ENCODE peak calls at places on chromosome 6, in six cellular contexts. H is IMR-90, O is H1, D is neuronal stem cell, C is H9, I is mesenchymal stem cell. X is an unnamed sample.

GRCh38 chr6:165849539-165850430 is 186.7 kb upstream of the PDE10A start:
- DNase-seq in H (no peak), O (no peak), D (no peak), C (peak), I (no peak), X (no peak)

GRCh38 chr6:53011993-53012392 is 16.9 kb upstream of the GSTA4 start:
- DNase-seq in H (peak), O (no peak), D (no peak), C (no peak), I (peak), X (peak)

GRCh38 chr6:114007451-114007953 is 36.6 kb upstream of the HDAC2 start:
- DNase-seq in H (no peak), O (no peak), D (no peak), C (no peak), I (no peak), X (no peak)

GRCh38 chr6:79833806-79834205 is 113.5 kb downstream of the ELOVL4 start:
- DNase-seq in H (no peak), O (no peak), D (no peak), C (no peak), I (no peak), X (no peak)

GRCh38 chr6:56851541-56852248 is 103.2 kb upstream of the BEND6 start:
- DNase-seq in H (peak), O (no peak), D (peak), C (peak), I (peak), X (peak)

GRCh38 chr6:157962601-157963084 is 19.0 kb upstream of the SYNJ2 start:
- DNase-seq in H (peak), O (no peak), D (no peak), C (no peak), I (no peak), X (peak)

GRCh38 chr6:152635949-152636674 is 1.1 kb downstream of the SYNE1 start:
- DNase-seq in H (peak), O (no peak), D (peak), C (peak), I (peak), X (no peak)

GRCh38 chr6:72286911-72287311 is 335.0 kb upstream of the KCNQ5 start:
- DNase-seq in H (peak), O (no peak), D (no peak), C (no peak), I (peak), X (no peak)

GRCh38 chr6:168123165-168123911 is 44.3 kb upstream of the FRMD1 start:
- DNase-seq in H (no peak), O (no peak), D (no peak), C (peak), I (no peak), X (no peak)

GRCh38 chr6:152301021-152301805 is 335.9 kb downstream of the SYNE1 start:
- DNase-seq in H (peak), O (no peak), D (no peak), C (no peak), I (no peak), X (no peak)

GRCh38 chr6:165983112-165984072 is 184.3 kb downstream of the TBXT start:
- DNase-seq in H (no peak), O (no peak), D (no peak), C (no peak), I (no peak), X (no peak)

GRCh38 chr6:105569706-105570105 is 166.8 kb upstream of the PREP start:
- DNase-seq in H (no peak), O (no peak), D (no peak), C (no peak), I (no peak), X (no peak)

GRCh38 chr6:45504947-45505346 is 127.2 kb upstream of the SUPT3H start:
- DNase-seq in H (peak), O (no peak), D (peak), C (peak), I (peak), X (no peak)

GRCh38 chr6:138716017-138716416 is 57.6 kb upstream of the CCDC28A start:
- DNase-seq in H (no peak), O (no peak), D (no peak), C (no peak), I (no peak), X (no peak)

GRCh38 chr6:154815938-154816820 is 83.0 kb downstream of the SCAF8 start:
- DNase-seq in H (peak), O (no peak), D (no peak), C (no peak), I (peak), X (no peak)

GRCh38 chr6:128519931-128520435 is 416 bp downstream of the PTPRK start:
- DNase-seq in H (no peak), O (no peak), D (peak), C (no peak), I (no peak), X (no peak)

GRCh38 chr6:96276326-96276725 is 245.3 kb upstream of the UFL1 start:
- DNase-seq in H (no peak), O (no peak), D (no peak), C (no peak), I (no peak), X (no peak)

GRCh38 chr6:90118581-90118980 is 178.1 kb downstream of the BACH2 start:
- DNase-seq in H (no peak), O (no peak), D (no peak), C (no peak), I (no peak), X (no peak)

GRCh38 chr6:116016846-116017545 is 43.7 kb downstream of the FRK start:
- DNase-seq in H (peak), O (no peak), D (no peak), C (no peak), I (no peak), X (no peak)

GRCh38 chr6:52152692-52153091 is 33.5 kb upstream of the IL17A start:
- DNase-seq in H (no peak), O (no peak), D (no peak), C (no peak), I (no peak), X (peak)

GRCh38 chr6:35177586-35177985 is 36.2 kb upstream of the SCUBE3 start:
- DNase-seq in H (peak), O (no peak), D (no peak), C (no peak), I (no peak), X (peak)

GRCh38 chr6:141526985-141527384 is 605.7 kb upstream of the GJE1 start:
- DNase-seq in H (no peak), O (no peak), D (no peak), C (no peak), I (no peak), X (no peak)

GRCh38 chr6:112939543-112939942 is 592.4 kb downstream of the RFPL4B start:
- DNase-seq in H (no peak), O (no peak), D (no peak), C (no peak), I (no peak), X (no peak)

GRCh38 chr6:41371992-41372525 is 36.7 kb downstream of the NCR2 start:
- DNase-seq in H (no peak), O (no peak), D (no peak), C (peak), I (peak), X (no peak)

GRCh38 chr6:110687326-110687725 is 127.9 kb downstream of the CDK19 start:
- DNase-seq in H (no peak), O (no peak), D (no peak), C (no peak), I (no peak), X (no peak)

GRCh38 chr6:35552285-35552917 is 39.7 kb upstream of the TULP1 start:
- DNase-seq in H (peak), O (peak), D (no peak), C (peak), I (peak), X (peak)

GRCh38 chr6:41677430-41678045 is 39.3 kb downstream of the MDFI start:
- DNase-seq in H (no peak), O (no peak), D (no peak), C (no peak), I (no peak), X (no peak)

GRCh38 chr6:68859233-68859632 is 224.2 kb downstream of the ADGRB3 start:
- DNase-seq in H (no peak), O (no peak), D (no peak), C (no peak), I (no peak), X (no peak)

GRCh38 chr6:130322673-130323268 is 43.0 kb upstream of the TMEM200A start:
- DNase-seq in H (peak), O (no peak), D (peak), C (no peak), I (peak), X (peak)

GRCh38 chr6:21604081-21604480 is 10.5 kb downstream of the SOX4 start:
- DNase-seq in H (no peak), O (no peak), D (no peak), C (no peak), I (no peak), X (no peak)
- H3K9ac ChIP-seq in H (no peak), O (no peak), D (no peak), C (no peak), I (no peak), X (no peak)

GRCh38 chr6:1611572-1612385 is 2.1 kb downstream of the FOXC1 start:
- DNase-seq in H (peak), O (no peak), D (no peak), C (peak), I (peak), X (no peak)
- H3K23ac ChIP-seq in H (peak), O (no peak), D (no peak), C (no peak), I (peak), X (no peak)

GRCh38 chr6:108736832-108737231 is 111.4 kb upstream of the ARMC2 start:
- DNase-seq in H (peak), O (peak), D (no peak), C (peak), I (peak), X (peak)
- H2AFZ ChIP-seq in H (no peak), O (no peak), D (peak), C (no peak), I (no peak), X (no peak)

GRCh38 chr6:24495516-24495847 is 713 bp downstream of the ALDH5A1 start:
- DNase-seq in H (peak), O (no peak), D (no peak), C (peak), I (peak), X (peak)
- H3K9ac ChIP-seq in H (peak), O (no peak), D (peak), C (no peak), I (peak), X (no peak)

DNA sequence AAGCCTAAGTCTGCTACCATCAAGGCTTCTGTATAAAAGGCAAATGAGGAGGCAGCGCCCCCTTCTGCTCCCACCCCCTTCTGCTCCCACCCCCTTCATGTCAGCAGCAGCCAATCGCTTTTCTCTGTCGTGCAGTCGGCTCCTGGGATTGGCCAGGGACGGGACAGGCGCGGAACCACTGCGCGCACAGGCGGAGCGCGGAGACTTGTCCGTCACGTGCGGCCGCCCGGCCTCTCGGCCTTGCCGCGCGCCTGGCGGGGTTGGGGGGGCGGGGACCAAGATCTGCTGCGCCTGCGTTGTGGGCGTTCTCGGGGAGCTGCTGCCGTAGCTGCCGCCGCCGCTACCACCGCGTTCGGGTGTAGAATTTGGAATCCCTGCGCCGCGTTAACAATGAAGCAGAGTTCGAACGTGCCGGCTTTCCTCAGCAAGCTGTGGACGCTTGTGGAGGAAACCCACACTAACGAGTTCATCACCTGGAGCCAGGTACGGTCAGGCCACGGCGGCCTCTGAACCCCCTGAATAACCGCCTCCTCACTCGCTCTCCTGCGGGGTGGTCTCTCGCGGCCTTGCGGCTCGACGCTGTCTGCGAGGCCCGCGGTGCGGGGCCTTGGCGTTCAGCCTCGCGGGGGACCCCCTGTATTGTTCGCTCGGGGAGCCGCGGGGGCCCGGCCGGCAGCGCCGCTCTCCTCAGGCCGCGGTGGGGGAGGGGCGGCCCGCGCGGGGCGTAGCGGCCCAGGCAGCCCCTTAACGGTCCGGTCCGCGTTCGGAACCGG is at the start of gene HSF2:
- DNase-seq in H (peak), O (peak), D (peak), C (peak), I (peak), X (peak)
- H3K23ac ChIP-seq in H (peak), O (no peak), D (peak), C (no peak), I (peak), X (no peak)

GRCh38 chr6:43375693-43376092 is 6.2 kb upstream of the ZNF318 start:
- DNase-seq in H (no peak), O (no peak), D (no peak), C (no peak), I (no peak), X (no peak)
- H2AFZ ChIP-seq in H (no peak), O (no peak), D (no peak), C (no peak), I (no peak), X (no peak)

GRCh38 chr6:47059216-47059885 is 17.2 kb upstream of the ADGRF1 start:
- DNase-seq in H (no peak), O (no peak), D (no peak), C (no peak), I (no peak), X (peak)

GRCh38 chr6:47057830-47058540 is 15.9 kb upstream of the ADGRF1 start:
- DNase-seq in H (no peak), O (no peak), D (no peak), C (no peak), I (peak), X (peak)

GRCh38 chr6:47064274-47064673 is 22.1 kb upstream of the ADGRF1 start:
- DNase-seq in H (no peak), O (no peak), D (no peak), C (no peak), I (no peak), X (no peak)

GRCh38 chr6:47062346-47062745 is 20.2 kb upstream of the ADGRF1 start:
- DNase-seq in H (no peak), O (no peak), D (no peak), C (no peak), I (no peak), X (no peak)

GRCh38 chr6:47061631-47062300 is 19.6 kb upstream of the ADGRF1 start:
- DNase-seq in H (no peak), O (no peak), D (no peak), C (no peak), I (peak), X (no peak)
- H3K9ac ChIP-seq in H (no peak), O (no peak), D (no peak), C (no peak), I (no peak), X (no peak)

DNA sequence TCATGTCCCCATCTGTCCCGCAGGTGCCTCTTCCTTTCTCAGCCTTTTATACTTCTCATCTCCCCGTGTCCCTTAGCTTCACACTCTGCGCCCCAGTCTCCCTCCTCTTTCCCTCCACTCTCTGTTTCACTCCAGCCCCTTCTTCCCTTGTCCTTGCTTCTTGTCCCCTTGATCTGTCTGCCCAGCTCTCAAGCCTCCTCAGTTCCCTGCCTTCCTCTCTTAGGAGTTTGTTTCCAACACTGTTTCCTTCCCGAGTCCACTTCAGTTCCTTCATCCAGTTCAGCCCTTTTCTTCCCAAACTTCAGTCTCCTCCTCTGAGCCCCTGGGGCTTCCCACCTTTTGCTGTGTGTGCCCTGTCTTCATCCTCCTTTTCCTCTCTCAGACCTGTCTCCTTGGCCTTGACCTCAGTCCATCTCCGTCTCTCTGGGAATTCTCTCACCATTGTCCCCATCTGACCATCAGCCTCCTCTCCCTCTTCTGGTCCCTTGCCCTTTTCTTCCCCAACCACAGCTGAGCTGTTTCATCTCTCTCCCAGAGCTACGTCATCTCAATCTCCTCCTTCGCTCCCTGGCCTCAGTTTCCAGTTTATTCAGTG is 2.8 kb upstream of the DDR1 start:
- DNase-seq in H (no peak), O (no peak), D (no peak), C (no peak), I (no peak), X (no peak)
- H3K23ac ChIP-seq in H (peak), O (no peak), D (no peak), C (no peak), I (peak), X (no peak)

DNA sequence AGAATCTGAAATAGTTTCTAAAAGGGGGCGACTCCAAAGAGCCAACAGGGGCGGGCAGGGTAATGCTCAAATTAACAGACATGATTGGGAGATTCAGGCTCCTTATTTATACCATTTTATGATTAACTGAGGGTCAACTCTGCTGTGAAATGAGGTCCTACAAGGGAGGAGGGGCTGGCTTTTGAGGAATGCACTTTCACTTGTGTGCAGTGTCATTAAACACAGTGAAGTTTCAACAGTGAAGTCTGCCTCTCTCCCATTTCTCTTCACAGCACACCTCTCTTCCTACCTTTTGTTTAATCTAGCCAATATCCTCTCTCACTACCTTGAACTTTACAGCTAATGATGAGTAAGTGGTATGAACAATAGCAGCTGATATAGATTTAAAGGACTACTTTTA is 557.3 kb upstream of the CITED2 start:
- DNase-seq in H (no peak), O (no peak), D (no peak), C (no peak), I (no peak), X (no peak)
- H2AFZ ChIP-seq in H (no peak), O (peak), D (peak), C (no peak), I (no peak), X (no peak)

GRCh38 chr6:38179300-38179699 is 359.8 kb downstream of the ZFAND3 start:
- DNase-seq in H (no peak), O (no peak), D (no peak), C (peak), I (no peak), X (no peak)
- H3K9ac ChIP-seq in H (no peak), O (no peak), D (no peak), C (no peak), I (no peak), X (no peak)

X was measured in trophoblast cell.